ENCODE peak calls at places on chromosome 10, in nine cellular contexts. J is esophagus muscularis mucosa; E is astrocyte; Q is endodermal cell; U is DND-41; Z is CD8-positive, alpha-beta T cell; R is heart left ventricle; X is fibroblast of lung; Y is mammary epithelial cell. G is an unnamed sample. For H3K36me3, the result is how much of the 10 kb centered on the place peaks cover.

GRCh38 chr10:82266438-82266837 is 391.4 kb downstream of the NRG3 start:
- DNase-seq in J (no peak), E (peak), Q (no peak), U (no peak), Z (no peak), R (no peak), X (peak), Y (peak), G (no peak)

GRCh38 chr10:132876131-132876860 is 66.1 kb downstream of the CFAP46 start:
- DNase-seq in J (no peak), E (no peak), Q (peak), U (no peak), Z (no peak), R (peak), X (no peak), Y (no peak), G (no peak)

GRCh38 chr10:12771956-12772355 is 229.6 kb downstream of the CCDC3 start:
- DNase-seq in J (no peak), E (no peak), Q (no peak), U (no peak), Z (no peak), R (no peak), X (no peak), Y (no peak), G (no peak)

GRCh38 chr10:67853512-67853911 is 15.5 kb upstream of the DNAJC12 start:
- DNase-seq in J (no peak), E (no peak), Q (no peak), U (no peak), Z (no peak), R (no peak), X (no peak), Y (no peak), G (no peak)

GRCh38 chr10:77974396-77975074 is 48.0 kb upstream of the DLG5 start:
- DNase-seq in J (no peak), E (peak), Q (peak), U (no peak), Z (no peak), R (no peak), X (peak), Y (peak), G (no peak)

GRCh38 chr10:76357726-76358125 is 926.3 kb downstream of the LRMDA start:
- DNase-seq in J (no peak), E (no peak), Q (no peak), U (no peak), Z (no peak), R (no peak), X (no peak), Y (no peak), G (no peak)

GRCh38 chr10:17229967-17230682 is 2.1 kb downstream of the VIM start:
- DNase-seq in J (peak), E (peak), Q (peak), U (peak), Z (peak), R (peak), X (peak), Y (peak), G (peak)

GRCh38 chr10:93124580-93125318 is 51.1 kb downstream of the CYP26A1 start:
- DNase-seq in J (no peak), E (no peak), Q (no peak), U (no peak), Z (no peak), R (no peak), X (no peak), Y (no peak), G (peak)

GRCh38 chr10:63628526-63629362 is 107.5 kb downstream of the REEP3 start:
- DNase-seq in J (no peak), E (peak), Q (peak), U (no peak), Z (no peak), R (no peak), X (peak), Y (peak), G (peak)

GRCh38 chr10:97861924-97862323 is 12.3 kb downstream of the GOLGA7B start:
- DNase-seq in J (no peak), E (no peak), Q (peak), U (no peak), Z (no peak), R (no peak), X (no peak), Y (no peak), G (no peak)

GRCh38 chr10:24825551-24825950 is 101.9 kb upstream of the ARHGAP21 start:
- DNase-seq in J (no peak), E (peak), Q (no peak), U (no peak), Z (no peak), R (no peak), X (peak), Y (no peak), G (no peak)

GRCh38 chr10:59079386-59080226 is 96.8 kb upstream of the PHYHIPL start:
- DNase-seq in J (peak), E (peak), Q (no peak), U (no peak), Z (no peak), R (no peak), X (peak), Y (peak), G (no peak)

GRCh38 chr10:49751636-49752510 is 10.2 kb downstream of the OGDHL start:
- DNase-seq in J (peak), E (no peak), Q (peak), U (no peak), Z (no peak), R (no peak), X (no peak), Y (no peak), G (no peak)

GRCh38 chr10:60816624-60817023 is 38.3 kb downstream of the CDK1 start:
- DNase-seq in J (no peak), E (peak), Q (peak), U (peak), Z (no peak), R (no peak), X (peak), Y (peak), G (peak)

GRCh38 chr10:71285180-71285545 is 33.9 kb upstream of the SLC29A3 start:
- DNase-seq in J (no peak), E (no peak), Q (peak), U (peak), Z (peak), R (no peak), X (peak), Y (peak), G (no peak)

GRCh38 chr10:62037166-62037831 is 135.8 kb downstream of the ARID5B start:
- DNase-seq in J (no peak), E (peak), Q (no peak), U (no peak), Z (no peak), R (no peak), X (peak), Y (peak), G (no peak)

GRCh38 chr10:50490244-50490643 is 133.5 kb downstream of the SGMS1 start:
- DNase-seq in J (no peak), E (no peak), Q (no peak), U (no peak), Z (no peak), R (no peak), X (no peak), Y (no peak), G (no peak)

GRCh38 chr10:31322647-31323046 is 3.6 kb downstream of the ZEB1 start:
- DNase-seq in J (no peak), E (peak), Q (no peak), U (no peak), Z (no peak), R (no peak), X (peak), Y (no peak), G (peak)

GRCh38 chr10:97278491-97278989 is 13.9 kb downstream of the ARHGAP19 start:
- DNase-seq in J (no peak), E (peak), Q (no peak), U (no peak), Z (no peak), R (no peak), X (peak), Y (peak), G (peak)

GRCh38 chr10:53430127-53430891 is 657.7 kb upstream of the MBL2 start:
- DNase-seq in J (no peak), E (no peak), Q (no peak), U (no peak), Z (no peak), R (no peak), X (no peak), Y (no peak), G (no peak)

GRCh38 chr10:72319416-72320254 is 35.1 kb downstream of the DNAJB12 start:
- DNase-seq in J (peak), E (peak), Q (peak), U (peak), Z (peak), R (peak), X (peak), Y (peak), G (peak)

GRCh38 chr10:121647401-121647800 is 49.2 kb upstream of the FGFR2 start:
- DNase-seq in J (no peak), E (no peak), Q (no peak), U (no peak), Z (no peak), R (no peak), X (no peak), Y (no peak), G (no peak)

GRCh38 chr10:6494934-6495592 is 85.0 kb downstream of the PRKCQ start:
- DNase-seq in J (peak), E (no peak), Q (no peak), U (peak), Z (peak), R (no peak), X (no peak), Y (no peak), G (peak)

GRCh38 chr10:83544049-83544448 is 595.3 kb upstream of the GHITM start:
- DNase-seq in J (no peak), E (no peak), Q (no peak), U (no peak), Z (no peak), R (no peak), X (no peak), Y (no peak), G (no peak)

GRCh38 chr10:83542774-83543291 is 596.5 kb upstream of the GHITM start:
- DNase-seq in J (no peak), E (peak), Q (no peak), U (no peak), Z (no peak), R (no peak), X (no peak), Y (peak), G (no peak)

GRCh38 chr10:83541096-83541495 is 598.2 kb upstream of the GHITM start:
- DNase-seq in J (no peak), E (peak), Q (no peak), U (no peak), Z (no peak), R (no peak), X (no peak), Y (no peak), G (no peak)

GRCh38 chr10:83545901-83546391 is 593.4 kb upstream of the GHITM start:
- DNase-seq in J (no peak), E (peak), Q (peak), U (no peak), Z (no peak), R (peak), X (no peak), Y (no peak), G (no peak)
- H3K27ac ChIP-seq in J (no peak), E (peak), Q (no peak), U (no peak), Z (no peak), R (peak), X (no peak), Y (no peak), G (no peak)

GRCh38 chr10:90138844-90139243 is 437.5 kb downstream of the KIF20B start:
- DNase-seq in J (no peak), E (no peak), Q (no peak), U (no peak), Z (no peak), R (no peak), X (peak), Y (no peak), G (no peak)
- H3K4me3 ChIP-seq in J (no peak), E (no peak), Q (no peak), U (no peak), Z (no peak), R (no peak), X (no peak), Y (no peak), G (no peak)

GRCh38 chr10:1128649-1129048 is 72.5 kb downstream of the WDR37 start:
- DNase-seq in J (no peak), E (no peak), Q (no peak), U (no peak), Z (no peak), R (no peak), X (no peak), Y (no peak), G (no peak)

GRCh38 chr10:1132584-1132983 is 76.4 kb downstream of the WDR37 start:
- DNase-seq in J (peak), E (no peak), Q (no peak), U (peak), Z (no peak), R (no peak), X (no peak), Y (no peak), G (no peak)

GRCh38 chr10:1133495-1134045 is 77.4 kb downstream of the WDR37 start:
- DNase-seq in J (peak), E (no peak), Q (no peak), U (no peak), Z (no peak), R (no peak), X (no peak), Y (no peak), G (no peak)

GRCh38 chr10:1130226-1130625 is 74.0 kb downstream of the WDR37 start:
- DNase-seq in J (no peak), E (no peak), Q (no peak), U (peak), Z (no peak), R (no peak), X (no peak), Y (no peak), G (no peak)

DNA sequence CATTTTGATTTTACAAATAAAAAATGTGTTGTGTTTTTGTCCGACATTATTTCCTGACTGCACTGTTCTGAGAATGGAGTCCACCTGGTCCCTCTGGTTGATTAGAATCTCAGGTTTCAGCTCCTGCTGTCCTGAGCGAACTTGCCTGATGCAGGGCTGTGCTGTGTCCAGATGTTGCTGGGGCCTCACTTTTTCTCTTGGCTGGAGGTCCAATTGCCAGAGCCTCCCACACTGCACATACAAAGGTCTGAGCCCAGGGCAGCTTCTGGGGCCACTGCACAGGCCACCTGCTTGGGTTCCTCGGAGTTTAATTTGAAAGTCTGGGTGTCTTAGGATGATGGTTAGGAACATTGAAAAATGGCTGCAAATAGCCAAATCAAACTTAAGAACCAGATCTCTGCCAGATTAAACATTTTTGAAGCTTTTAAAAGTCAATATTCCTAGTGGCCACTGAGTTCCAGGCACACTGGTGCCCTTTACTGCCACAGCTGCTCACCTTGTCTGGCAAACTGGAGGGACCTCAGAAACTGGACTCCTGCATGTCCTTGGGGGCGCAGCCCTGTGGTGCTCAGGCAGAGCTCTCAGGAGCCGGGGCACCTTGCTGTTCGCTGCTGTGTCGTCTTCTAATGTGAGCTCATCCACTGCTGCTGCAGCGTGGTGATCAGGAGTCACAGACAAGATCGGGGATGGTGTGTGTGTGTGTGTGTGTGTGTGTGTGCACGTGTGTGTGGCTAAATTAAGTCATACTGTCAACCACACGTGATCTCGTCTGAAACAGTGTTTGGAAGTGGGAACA is 75.0 kb downstream of the WDR37 start:
- DNase-seq in J (peak), E (no peak), Q (no peak), U (peak), Z (no peak), R (no peak), X (no peak), Y (no peak), G (no peak)
- H3K36me3 ChIP-seq in J (half or more), E (under half), Q (under half), U (half or more), Z (under half), R (under half), X (under half), Y (under half), G (under half)

GRCh38 chr10:110083884-110084283 is 76.1 kb downstream of the ADD3 start:
- DNase-seq in J (no peak), E (peak), Q (no peak), U (no peak), Z (no peak), R (no peak), X (peak), Y (peak), G (no peak)
- H3K27ac ChIP-seq in J (no peak), E (peak), Q (no peak), U (no peak), Z (no peak), R (no peak), X (no peak), Y (no peak), G (no peak)

DNA sequence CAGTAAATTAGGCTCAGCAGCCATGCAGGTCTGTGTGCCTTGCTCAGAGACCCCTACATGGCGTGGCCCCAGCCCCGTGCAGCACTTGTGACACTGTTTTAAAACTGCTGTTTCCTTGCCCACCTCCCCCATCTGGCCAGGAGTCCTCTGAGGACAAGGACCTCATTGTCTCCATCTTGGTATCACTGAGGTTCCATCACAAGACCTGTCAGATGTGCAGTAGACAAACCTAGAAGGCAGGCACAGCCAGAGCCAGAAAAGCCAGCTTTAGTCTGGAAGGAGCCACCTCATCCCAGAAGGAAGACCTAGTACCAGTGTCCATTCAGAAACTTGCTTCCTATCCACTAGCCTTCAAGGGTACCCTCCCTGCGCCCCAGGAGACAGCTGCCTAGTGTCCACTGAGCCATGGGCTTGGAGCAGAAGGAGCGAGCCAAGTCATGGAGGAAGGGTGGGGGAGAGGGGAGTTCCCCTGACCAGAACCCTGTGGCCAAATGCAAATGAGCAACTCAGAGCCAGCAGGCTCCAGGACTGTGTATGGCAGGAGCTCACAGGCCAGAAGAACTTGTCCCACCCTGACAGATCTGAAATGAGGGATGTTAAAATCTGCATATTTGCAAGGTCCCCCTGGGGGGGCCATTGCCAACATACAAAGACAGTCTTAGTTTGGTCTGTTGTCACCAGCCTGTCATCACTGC is 176.1 kb downstream of the SH3PXD2A start:
- DNase-seq in J (no peak), E (peak), Q (no peak), U (no peak), Z (no peak), R (no peak), X (no peak), Y (no peak), G (no peak)
- H3K4me3 ChIP-seq in J (no peak), E (no peak), Q (no peak), U (no peak), Z (no peak), R (no peak), X (no peak), Y (no peak), G (no peak)

GRCh38 chr10:22539579-22540160 is 174.7 kb downstream of the PIP4K2A start:
- DNase-seq in J (no peak), E (no peak), Q (no peak), U (peak), Z (no peak), R (no peak), X (no peak), Y (no peak), G (no peak)

GRCh38 chr10:22541900-22542299 is 172.5 kb downstream of the PIP4K2A start:
- DNase-seq in J (no peak), E (no peak), Q (no peak), U (no peak), Z (no peak), R (no peak), X (no peak), Y (no peak), G (no peak)

GRCh38 chr10:22544325-22545068 is 169.9 kb downstream of the PIP4K2A start:
- DNase-seq in J (no peak), E (no peak), Q (no peak), U (peak), Z (no peak), R (no peak), X (no peak), Y (no peak), G (no peak)

GRCh38 chr10:22545643-22546042 is 168.7 kb downstream of the PIP4K2A start:
- DNase-seq in J (no peak), E (no peak), Q (no peak), U (no peak), Z (no peak), R (no peak), X (no peak), Y (no peak), G (no peak)

GRCh38 chr10:22542773-22543172 is 171.6 kb downstream of the PIP4K2A start:
- DNase-seq in J (no peak), E (no peak), Q (no peak), U (no peak), Z (no peak), R (no peak), X (no peak), Y (no peak), G (no peak)
- H3K36me3 ChIP-seq in J (half or more), E (under half), Q (under half), U (half or more), Z (half or more), R (under half), X (under half), Y (under half), G (half or more)

G was measured in CD4-positive, alpha-beta memory T cell.